ENCODE peak calls at places on chromosomes 13 and 19, in ten cellular contexts. One of them, this sample, is unnamed.
A peak's percentile ranks its signal among the peaks of the same experiment; 100 is the strongest.

GRCh38 chr19:55095260-55096060 is 19.8 kb downstream of the EPS8L1 start:
- DNase-seq in GM19239: no peak
- DNase-seq in mesendoderm: peak; percentile 73
- DNase-seq in skeletal muscle cell: no peak
- DNase-seq in retina: no peak
- DNase-seq in stimulated activated naive CD8-positive, alpha-beta T cell treated with anti-CD3 and anti-CD28 coated beads, Interleukin-15, amount 100 ng/mL, for 72 hours: no peak
- DNase-seq in NCI-H2171: no peak
- DNase-seq in astrocyte of the hippocampus: no peak
- DNase-seq in CD8-positive, alpha-beta T cell: no peak
- DNase-seq in HAP-1: peak; percentile 37
- DNase-seq in this sample: no peak

GRCh38 chr13:49853535-49853934 is 61.1 kb upstream of the KPNA3 start:
- DNase-seq in stimulated activated naive CD8-positive, alpha-beta T cell treated with anti-CD3 and anti-CD28 coated beads, Interleukin-15, amount 100 ng/mL, for 72 hours: no peak
- DNase-seq in CD8-positive, alpha-beta T cell: no peak
- DNase-seq in skeletal muscle cell: no peak
- DNase-seq in astrocyte of the hippocampus: no peak
- DNase-seq in HAP-1: no peak
- DNase-seq in GM19239: no peak
- DNase-seq in mesendoderm: no peak
- DNase-seq in retina: no peak
- DNase-seq in NCI-H2171: no peak
- DNase-seq in this sample: no peak

GRCh38 chr19:52248256-52248655 is 21.1 kb upstream of the ZNF766 start:
- DNase-seq in retina: no peak
- DNase-seq in mesendoderm: peak; percentile 78
- DNase-seq in GM19239: no peak
- DNase-seq in stimulated activated naive CD8-positive, alpha-beta T cell treated with anti-CD3 and anti-CD28 coated beads, Interleukin-15, amount 100 ng/mL, for 72 hours: peak; percentile 46
- DNase-seq in astrocyte of the hippocampus: peak; percentile 35
- DNase-seq in HAP-1: peak; percentile 68
- DNase-seq in NCI-H2171: peak; percentile 11
- DNase-seq in skeletal muscle cell: no peak
- DNase-seq in CD8-positive, alpha-beta T cell: peak; percentile 47
- DNase-seq in this sample: peak; percentile 76

GRCh38 chr19:1082165-1082927 is 12.8 kb downstream of the POLR2E start:
- DNase-seq in stimulated activated naive CD8-positive, alpha-beta T cell treated with anti-CD3 and anti-CD28 coated beads, Interleukin-15, amount 100 ng/mL, for 72 hours: peak; percentile 83
- DNase-seq in HAP-1: peak; percentile 97
- DNase-seq in mesendoderm: peak; percentile 96
- DNase-seq in skeletal muscle cell: no peak
- DNase-seq in GM19239: no peak
- DNase-seq in astrocyte of the hippocampus: no peak
- DNase-seq in NCI-H2171: peak; percentile 86
- DNase-seq in CD8-positive, alpha-beta T cell: peak; percentile 75
- DNase-seq in retina: no peak
- DNase-seq in this sample: peak; percentile 62

GRCh38 chr13:32233062-32233461 is 82.1 kb downstream of the ZAR1L start:
- DNase-seq in retina: no peak
- DNase-seq in skeletal muscle cell: no peak
- DNase-seq in mesendoderm: no peak
- DNase-seq in astrocyte of the hippocampus: no peak
- DNase-seq in stimulated activated naive CD8-positive, alpha-beta T cell treated with anti-CD3 and anti-CD28 coated beads, Interleukin-15, amount 100 ng/mL, for 72 hours: no peak
- DNase-seq in NCI-H2171: no peak
- DNase-seq in GM19239: no peak
- DNase-seq in HAP-1: no peak
- DNase-seq in CD8-positive, alpha-beta T cell: no peak
- DNase-seq in this sample: no peak

GRCh38 chr13:67152123-67152522 is 78.0 kb downstream of the PCDH9 start:
- DNase-seq in HAP-1: no peak
- DNase-seq in stimulated activated naive CD8-positive, alpha-beta T cell treated with anti-CD3 and anti-CD28 coated beads, Interleukin-15, amount 100 ng/mL, for 72 hours: no peak
- DNase-seq in astrocyte of the hippocampus: no peak
- DNase-seq in skeletal muscle cell: no peak
- DNase-seq in GM19239: no peak
- DNase-seq in mesendoderm: no peak
- DNase-seq in NCI-H2171: no peak
- DNase-seq in retina: no peak
- DNase-seq in CD8-positive, alpha-beta T cell: no peak
- DNase-seq in this sample: no peak

GRCh38 chr19:411723-412355 is 2.9 kb upstream of the C2CD4C start:
- DNase-seq in mesendoderm: no peak
- DNase-seq in retina: peak; percentile 42
- DNase-seq in skeletal muscle cell: no peak
- DNase-seq in HAP-1: peak; percentile 4
- DNase-seq in CD8-positive, alpha-beta T cell: no peak
- DNase-seq in NCI-H2171: no peak
- DNase-seq in stimulated activated naive CD8-positive, alpha-beta T cell treated with anti-CD3 and anti-CD28 coated beads, Interleukin-15, amount 100 ng/mL, for 72 hours: no peak
- DNase-seq in GM19239: no peak
- DNase-seq in astrocyte of the hippocampus: no peak
- DNase-seq in this sample: no peak

GRCh38 chr19:32872391-32872790 is 2.8 kb upstream of the SLC7A9 start:
- DNase-seq in HAP-1: no peak
- DNase-seq in skeletal muscle cell: no peak
- DNase-seq in NCI-H2171: no peak
- DNase-seq in stimulated activated naive CD8-positive, alpha-beta T cell treated with anti-CD3 and anti-CD28 coated beads, Interleukin-15, amount 100 ng/mL, for 72 hours: no peak
- DNase-seq in CD8-positive, alpha-beta T cell: no peak
- DNase-seq in GM19239: no peak
- DNase-seq in mesendoderm: no peak
- DNase-seq in retina: no peak
- DNase-seq in astrocyte of the hippocampus: no peak
- DNase-seq in this sample: no peak

GRCh38 chr13:32829676-32830091 is 186.5 kb upstream of the KL start:
- DNase-seq in NCI-H2171: no peak
- DNase-seq in HAP-1: no peak
- DNase-seq in retina: no peak
- DNase-seq in astrocyte of the hippocampus: peak; percentile 54
- DNase-seq in CD8-positive, alpha-beta T cell: no peak
- DNase-seq in mesendoderm: peak; percentile 88
- DNase-seq in skeletal muscle cell: no peak
- DNase-seq in GM19239: no peak
- DNase-seq in stimulated activated naive CD8-positive, alpha-beta T cell treated with anti-CD3 and anti-CD28 coated beads, Interleukin-15, amount 100 ng/mL, for 72 hours: no peak
- DNase-seq in this sample: no peak

GRCh38 chr13:46739447-46740125 is 57.4 kb downstream of the ESD start:
- DNase-seq in stimulated activated naive CD8-positive, alpha-beta T cell treated with anti-CD3 and anti-CD28 coated beads, Interleukin-15, amount 100 ng/mL, for 72 hours: no peak
- DNase-seq in mesendoderm: no peak
- DNase-seq in CD8-positive, alpha-beta T cell: no peak
- DNase-seq in skeletal muscle cell: no peak
- DNase-seq in GM19239: no peak
- DNase-seq in astrocyte of the hippocampus: no peak
- DNase-seq in NCI-H2171: no peak
- DNase-seq in HAP-1: no peak
- DNase-seq in retina: no peak
- DNase-seq in this sample: no peak

GRCh38 chr13:43293561-43293960 is 270.2 kb downstream of the DNAJC15 start:
- DNase-seq in astrocyte of the hippocampus: no peak
- DNase-seq in HAP-1: no peak
- DNase-seq in retina: no peak
- DNase-seq in mesendoderm: no peak
- DNase-seq in CD8-positive, alpha-beta T cell: no peak
- DNase-seq in skeletal muscle cell: no peak
- DNase-seq in GM19239: no peak
- DNase-seq in NCI-H2171: no peak
- DNase-seq in stimulated activated naive CD8-positive, alpha-beta T cell treated with anti-CD3 and anti-CD28 coated beads, Interleukin-15, amount 100 ng/mL, for 72 hours: no peak
- DNase-seq in this sample: no peak

GRCh38 chr13:113856716-113857065 is 7.2 kb downstream of the GAS6 start:
- DNase-seq in astrocyte of the hippocampus: peak; percentile 74
- DNase-seq in skeletal muscle cell: no peak
- DNase-seq in GM19239: no peak
- DNase-seq in mesendoderm: no peak
- DNase-seq in CD8-positive, alpha-beta T cell: no peak
- DNase-seq in retina: no peak
- DNase-seq in stimulated activated naive CD8-positive, alpha-beta T cell treated with anti-CD3 and anti-CD28 coated beads, Interleukin-15, amount 100 ng/mL, for 72 hours: no peak
- DNase-seq in HAP-1: no peak
- DNase-seq in NCI-H2171: no peak
- DNase-seq in this sample: peak; percentile 56

GRCh38 chr19:40519352-40520322 is 52.8 kb downstream of the SPTBN4 start:
- DNase-seq in skeletal muscle cell: no peak
- DNase-seq in HAP-1: no peak
- DNase-seq in retina: no peak
- DNase-seq in CD8-positive, alpha-beta T cell: no peak
- DNase-seq in GM19239: no peak
- DNase-seq in NCI-H2171: no peak
- DNase-seq in mesendoderm: peak; percentile 69
- DNase-seq in stimulated activated naive CD8-positive, alpha-beta T cell treated with anti-CD3 and anti-CD28 coated beads, Interleukin-15, amount 100 ng/mL, for 72 hours: peak; percentile 26
- DNase-seq in astrocyte of the hippocampus: peak; percentile 47
- DNase-seq in this sample: peak; percentile 41

GRCh38 chr13:99819962-99820361 is 151.6 kb downstream of the ZIC5 start:
- DNase-seq in stimulated activated naive CD8-positive, alpha-beta T cell treated with anti-CD3 and anti-CD28 coated beads, Interleukin-15, amount 100 ng/mL, for 72 hours: no peak
- DNase-seq in CD8-positive, alpha-beta T cell: no peak
- DNase-seq in NCI-H2171: no peak
- DNase-seq in GM19239: no peak
- DNase-seq in astrocyte of the hippocampus: no peak
- DNase-seq in mesendoderm: no peak
- DNase-seq in retina: no peak
- DNase-seq in skeletal muscle cell: no peak
- DNase-seq in HAP-1: no peak
- DNase-seq in this sample: no peak

GRCh38 chr13:51892657-51893056 is 30.9 kb downstream of the CCDC70 start:
- DNase-seq in stimulated activated naive CD8-positive, alpha-beta T cell treated with anti-CD3 and anti-CD28 coated beads, Interleukin-15, amount 100 ng/mL, for 72 hours: no peak
- DNase-seq in retina: no peak
- DNase-seq in CD8-positive, alpha-beta T cell: no peak
- DNase-seq in NCI-H2171: no peak
- DNase-seq in astrocyte of the hippocampus: no peak
- DNase-seq in skeletal muscle cell: no peak
- DNase-seq in HAP-1: no peak
- DNase-seq in GM19239: no peak
- DNase-seq in mesendoderm: no peak
- DNase-seq in this sample: no peak

GRCh38 chr19:53977991-53978731 is 13.3 kb upstream of the CACNG6 start:
- DNase-seq in HAP-1: peak; percentile 66
- DNase-seq in retina: peak; percentile 90
- DNase-seq in astrocyte of the hippocampus: peak; percentile 93
- DNase-seq in CD8-positive, alpha-beta T cell: no peak
- DNase-seq in mesendoderm: peak; percentile 100
- DNase-seq in skeletal muscle cell: peak; percentile 72
- DNase-seq in NCI-H2171: no peak
- DNase-seq in GM19239: no peak
- DNase-seq in stimulated activated naive CD8-positive, alpha-beta T cell treated with anti-CD3 and anti-CD28 coated beads, Interleukin-15, amount 100 ng/mL, for 72 hours: peak; percentile 59
- DNase-seq in this sample: peak; percentile 98

GRCh38 chr19:45528744-45529453 is 21.6 kb downstream of the VASP start:
- DNase-seq in astrocyte of the hippocampus: peak; percentile 66
- DNase-seq in retina: peak; percentile 77
- DNase-seq in CD8-positive, alpha-beta T cell: no peak
- DNase-seq in HAP-1: peak; percentile 35
- DNase-seq in mesendoderm: peak; percentile 95
- DNase-seq in GM19239: no peak
- DNase-seq in stimulated activated naive CD8-positive, alpha-beta T cell treated with anti-CD3 and anti-CD28 coated beads, Interleukin-15, amount 100 ng/mL, for 72 hours: no peak
- DNase-seq in skeletal muscle cell: no peak
- DNase-seq in NCI-H2171: peak; percentile 77
- DNase-seq in this sample: no peak